ENCODE peak calls at places on chromosome 15, in six cellular contexts. R is HEK293T; U is activated naive CD4-positive, alpha-beta T cell; F is right lobe of liver; W is NCI-H1105 treated with DMSO at 0.1 percent for 48 hours; I is astrocyte of the cerebellum. N is an unnamed sample.

GRCh38 chr15:77747175-77748077 is 114.7 kb upstream of the LINGO1 start:
- DNase-seq in R (no peak), U (no peak), F (no peak), W (no peak), I (no peak), N (no peak)

GRCh38 chr15:29268706-29269484 is 727 bp downstream of the NSMCE3 start:
- DNase-seq in R (peak), U (peak), F (peak), W (peak), I (no peak), N (no peak)

GRCh38 chr15:66027268-66027806 is 158.0 kb downstream of the RAB11A start:
- DNase-seq in R (no peak), U (no peak), F (no peak), W (no peak), I (no peak), N (no peak)

GRCh38 chr15:60614862-60615771 is 136.2 kb upstream of the ICE2 start:
- DNase-seq in R (no peak), U (no peak), F (no peak), W (no peak), I (no peak), N (no peak)

GRCh38 chr15:80609512-80609946 is 85.6 kb upstream of the ABHD17C start:
- DNase-seq in R (no peak), U (no peak), F (no peak), W (peak), I (no peak), N (no peak)

GRCh38 chr15:73969151-73969759 is 22.8 kb downstream of the STOML1 start:
- DNase-seq in R (no peak), U (no peak), F (no peak), W (no peak), I (no peak), N (no peak)

GRCh38 chr15:64855206-64856000 is 13.7 kb downstream of the PLEKHO2 start:
- DNase-seq in R (no peak), U (no peak), F (no peak), W (no peak), I (no peak), N (no peak)

GRCh38 chr15:91936182-91936775 is 82.8 kb downstream of the SLCO3A1 start:
- DNase-seq in R (no peak), U (no peak), F (no peak), W (no peak), I (no peak), N (no peak)

GRCh38 chr15:76575177-76576078 is 238.9 kb downstream of the ISL2 start:
- DNase-seq in R (no peak), U (no peak), F (no peak), W (no peak), I (no peak), N (no peak)

GRCh38 chr15:62857411-62857853 is 185.1 kb upstream of the TPM1 start:
- DNase-seq in R (no peak), U (no peak), F (no peak), W (no peak), I (no peak), N (no peak)

GRCh38 chr15:65423977-65424679 is 1.4 kb upstream of the IGDCC4 start:
- DNase-seq in R (no peak), U (no peak), F (no peak), W (no peak), I (no peak), N (no peak)

GRCh38 chr15:49832421-49832980 is 211.7 kb downstream of the DTWD1 start:
- DNase-seq in R (no peak), U (no peak), F (peak), W (no peak), I (no peak), N (no peak)

GRCh38 chr15:85623648-85624047 is 171.1 kb downstream of the KLHL25 start:
- DNase-seq in R (no peak), U (no peak), F (no peak), W (no peak), I (no peak), N (no peak)

GRCh38 chr15:47885921-47886320 is 168.6 kb downstream of the SEMA6D start:
- DNase-seq in R (no peak), U (no peak), F (no peak), W (no peak), I (peak), N (no peak)

GRCh38 chr15:67091073-67091965 is 25.9 kb downstream of the SMAD3 start:
- DNase-seq in R (no peak), U (no peak), F (no peak), W (no peak), I (peak), N (no peak)

GRCh38 chr15:66884661-66885237 is 180.7 kb upstream of the SMAD3 start:
- DNase-seq in R (no peak), U (no peak), F (no peak), W (no peak), I (no peak), N (no peak)

GRCh38 chr15:64597469-64597806 is 137.1 kb downstream of the ZNF609 start:
- DNase-seq in R (no peak), U (no peak), F (no peak), W (no peak), I (no peak), N (no peak)

GRCh38 chr15:43509002-43509922 is 8.1 kb upstream of the MAP1A start:
- DNase-seq in R (no peak), U (no peak), F (no peak), W (peak), I (no peak), N (no peak)

GRCh38 chr15:62483817-62484216 is 318.7 kb upstream of the C2CD4B start:
- DNase-seq in R (no peak), U (no peak), F (no peak), W (no peak), I (no peak), N (no peak)

GRCh38 chr15:81170504-81170903 is 26.2 kb upstream of the IL16 start:
- DNase-seq in R (no peak), U (no peak), F (no peak), W (no peak), I (no peak), N (no peak)

GRCh38 chr15:78977091-78977571 is 32.3 kb upstream of the CTSH start:
- DNase-seq in R (no peak), U (no peak), F (no peak), W (no peak), I (no peak), N (no peak)

GRCh38 chr15:89823836-89824606 is 9.4 kb upstream of the ANPEP start:
- DNase-seq in R (no peak), U (no peak), F (no peak), W (no peak), I (no peak), N (no peak)

GRCh38 chr15:66951531-66951930 is 113.9 kb upstream of the SMAD3 start:
- DNase-seq in R (no peak), U (no peak), F (no peak), W (no peak), I (no peak), N (no peak)

GRCh38 chr15:49741721-49742120 is 120.9 kb downstream of the DTWD1 start:
- DNase-seq in R (no peak), U (no peak), F (no peak), W (peak), I (no peak), N (no peak)

GRCh38 chr15:63156086-63156707 is 1.1 kb downstream of the RPS27L start:
- DNase-seq in R (no peak), U (no peak), F (no peak), W (no peak), I (no peak), N (no peak)

GRCh38 chr15:93059442-93059841 is 29.6 kb downstream of the RGMA start:
- DNase-seq in R (no peak), U (no peak), F (no peak), W (no peak), I (no peak), N (no peak)

GRCh38 chr15:36880226-36880912 is 220.0 kb downstream of the MEIS2 start:
- DNase-seq in R (no peak), U (no peak), F (no peak), W (no peak), I (no peak), N (no peak)

GRCh38 chr15:45185903-45186770 is 1.6 kb downstream of the SHF start:
- DNase-seq in R (no peak), U (no peak), F (no peak), W (no peak), I (no peak), N (no peak)

GRCh38 chr15:85289677-85290365 is 90.6 kb upstream of the AKAP13 start:
- DNase-seq in R (peak), U (no peak), F (no peak), W (peak), I (no peak), N (no peak)

GRCh38 chr15:93035092-93035915 is 53.7 kb downstream of the RGMA start:
- DNase-seq in R (no peak), U (no peak), F (no peak), W (no peak), I (no peak), N (no peak)

GRCh38 chr15:82545478-82545877 is 5.2 kb upstream of the RPS17 start:
- DNase-seq in R (no peak), U (no peak), F (no peak), W (no peak), I (no peak), N (no peak)

GRCh38 chr15:35912196-35912595 is 366.2 kb upstream of the DPH6 start:
- DNase-seq in R (no peak), U (no peak), F (no peak), W (no peak), I (no peak), N (no peak)

GRCh38 chr15:78260489-78260888 is 3.9 kb upstream of the DNAJA4 start:
- DNase-seq in R (no peak), U (no peak), F (no peak), W (no peak), I (no peak), N (no peak)

GRCh38 chr15:55588818-55589122 is 625 bp upstream of the PYGO1 start:
- DNase-seq in R (no peak), U (no peak), F (no peak), W (no peak), I (no peak), N (no peak)

GRCh38 chr15:85477730-85478129 is 97.3 kb downstream of the AKAP13 start:
- DNase-seq in R (peak), U (no peak), F (no peak), W (no peak), I (peak), N (no peak)

GRCh38 chr15:41544650-41545015 is 576 bp upstream of the RPAP1 start:
- DNase-seq in R (no peak), U (no peak), F (no peak), W (no peak), I (no peak), N (no peak)

GRCh38 chr15:71096676-71097075 is 18.6 kb upstream of the THSD4 start:
- DNase-seq in R (no peak), U (no peak), F (no peak), W (no peak), I (no peak), N (no peak)

N was measured in neural crest cell.